ENCODE peak calls at places on chromosome 11, in six cellular contexts. Y, U, B, S, V and N are unnamed samples.

GRCh38 chr11:129846508-129847335 is 31.1 kb downstream of the TMEM45B start:
- DNase-seq in V (no peak), Y (no peak), S (no peak), U (peak), B (peak), N (no peak)

GRCh38 chr11:120575461-120575860 is 63.9 kb downstream of the GRIK4 start:
- DNase-seq in S (no peak), V (no peak), Y (no peak), B (no peak), U (no peak), N (no peak)

GRCh38 chr11:111849631-111850030 is 21.8 kb downstream of the ALG9 start:
- DNase-seq in B (no peak), S (no peak), V (no peak), U (no peak), Y (no peak), N (no peak)

GRCh38 chr11:122796128-122796717 is 42.1 kb upstream of the CRTAM start:
- DNase-seq in V (peak), S (peak), B (peak), Y (peak), U (no peak), N (peak)

GRCh38 chr11:90332415-90332814 is 109.6 kb upstream of the CHORDC1 start:
- DNase-seq in B (no peak), Y (no peak), V (no peak), U (no peak), S (no peak), N (no peak)

GRCh38 chr11:40384991-40385390 is 1074.5 kb downstream of the LRRC4C start:
- DNase-seq in B (no peak), V (no peak), Y (no peak), U (no peak), S (no peak), N (no peak)

GRCh38 chr11:13691296-13691899 is 22.9 kb downstream of the FAR1 start:
- DNase-seq in V (no peak), Y (no peak), U (no peak), B (no peak), S (no peak), N (no peak)

GRCh38 chr11:15865212-15865987 is 490.9 kb downstream of the SOX6 start:
- DNase-seq in Y (no peak), V (no peak), U (no peak), S (no peak), B (no peak), N (no peak)

GRCh38 chr11:116499396-116500001 is 273.3 kb downstream of the BUD13 start:
- DNase-seq in U (no peak), Y (peak), V (peak), B (peak), S (peak), N (peak)

GRCh38 chr11:723120-723883 is 17.3 kb downstream of the EPS8L2 start:
- DNase-seq in S (peak), B (peak), U (no peak), V (no peak), Y (no peak), N (no peak)

GRCh38 chr11:48002565-48002964 is 22.2 kb downstream of the PTPRJ start:
- DNase-seq in Y (no peak), S (no peak), B (no peak), U (no peak), V (no peak), N (no peak)

GRCh38 chr11:76919467-76919866 is 58.7 kb downstream of the ACER3 start:
- DNase-seq in V (no peak), Y (no peak), S (no peak), B (no peak), U (no peak), N (no peak)

GRCh38 chr11:82007536-82007935 is 726.1 kb downstream of the FAM181B start:
- DNase-seq in U (no peak), S (no peak), V (no peak), Y (no peak), B (no peak), N (no peak)

GRCh38 chr11:47269829-47270305 is at the start of gene MADD:
- DNase-seq in U (peak), S (peak), V (no peak), Y (peak), B (peak), N (peak)

GRCh38 chr11:129856036-129856435 is 39.3 kb downstream of the NFRKB start:
- DNase-seq in V (no peak), Y (no peak), S (no peak), B (no peak), U (no peak), N (no peak)

GRCh38 chr11:48148749-48149148 is 67.9 kb upstream of the OR4B1 start:
- DNase-seq in Y (no peak), U (no peak), S (no peak), V (no peak), B (no peak), N (no peak)

GRCh38 chr11:10139656-10140055 is 154.4 kb downstream of the SBF2 start:
- DNase-seq in S (no peak), Y (no peak), B (no peak), V (no peak), U (no peak), N (no peak)

GRCh38 chr11:119905162-119905561 is 176.2 kb upstream of the NECTIN1 start:
- DNase-seq in U (no peak), Y (no peak), B (no peak), S (no peak), V (no peak), N (no peak)

GRCh38 chr11:91188484-91188883 is 965.6 kb upstream of the CHORDC1 start:
- DNase-seq in V (no peak), B (no peak), U (no peak), S (no peak), Y (no peak), N (no peak)

GRCh38 chr11:118533769-118534729 is 3.1 kb downstream of the TMEM25 start:
- DNase-seq in U (no peak), V (no peak), Y (no peak), S (peak), B (peak), N (no peak)

GRCh38 chr11:23310276-23310675 is 450.0 kb upstream of the CCDC179 start:
- DNase-seq in S (no peak), V (no peak), U (no peak), Y (no peak), B (no peak), N (no peak)

GRCh38 chr11:14672635-14673034 is 29.0 kb downstream of the PDE3B start:
- DNase-seq in Y (no peak), V (no peak), U (no peak), B (no peak), S (no peak), N (no peak)

GRCh38 chr11:130148927-130149326 is 10.7 kb upstream of the ST14 start:
- DNase-seq in V (no peak), U (no peak), Y (no peak), S (no peak), B (no peak), N (no peak)

DNA sequence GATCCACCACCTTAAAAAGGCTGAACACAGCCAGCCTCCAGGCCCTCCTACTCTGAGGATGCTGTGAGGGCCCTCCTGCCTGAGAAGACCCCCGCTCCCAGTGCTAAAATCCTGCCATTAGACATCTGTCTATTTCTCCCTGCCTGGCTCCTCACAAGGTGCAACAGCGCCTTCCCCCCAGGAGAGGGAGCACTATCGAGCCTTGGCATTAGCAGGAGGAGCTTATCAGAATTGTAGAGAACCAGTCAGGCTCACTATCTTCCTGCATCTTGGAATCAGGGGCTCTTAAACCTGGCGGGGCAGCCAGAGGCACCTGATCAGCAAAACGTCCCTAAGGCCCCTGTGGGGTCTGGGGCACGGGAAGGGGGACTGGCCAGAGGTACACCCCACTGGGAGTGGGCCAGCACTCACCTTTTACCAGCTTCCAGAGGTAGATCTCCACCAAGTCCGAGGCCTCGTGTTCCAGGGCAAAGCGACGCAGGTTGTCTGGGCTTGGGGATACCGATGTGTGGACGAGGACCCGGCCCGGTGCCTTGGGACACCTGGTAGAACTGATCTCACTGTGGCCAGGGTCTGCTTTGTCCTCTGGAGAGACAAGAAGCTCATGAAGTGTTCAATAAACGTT is 28.7 kb downstream of the CHRDL2 start:
- DNase-seq in Y (peak), U (no peak), B (peak), S (peak), V (peak), N (peak)
- TF ChIP-seq TAF1 in Y (no peak), U (no peak), B (no peak), S (no peak), V (peak), N (no peak)

GRCh38 chr11:64251986-64252837 is 882 bp downstream of the PLCB3 start:
- DNase-seq in S (peak), B (no peak), Y (no peak), V (peak), U (no peak), N (peak)
- TF ChIP-seq POLR2AphosphoS5 in S (peak), B (no peak), Y (no peak), V (no peak), U (no peak), N (no peak)

GRCh38 chr11:59142530-59143507 is at the start of gene FAM111A:
- DNase-seq in V (peak), S (peak), B (peak), Y (peak), U (peak), N (peak)
- TF ChIP-seq POLR2A in V (no peak), S (peak), B (peak), Y (no peak), U (peak), N (peak)

GRCh38 chr11:6406370-6406769 is 12.5 kb downstream of the APBB1 start:
- DNase-seq in Y (no peak), S (no peak), V (no peak), B (no peak), U (no peak), N (no peak)

GRCh38 chr11:6404341-6405038 is 14.2 kb downstream of the SMPD1 start:
- DNase-seq in V (no peak), U (no peak), B (no peak), Y (no peak), S (no peak), N (no peak)

GRCh38 chr11:6405039-6405667 is 13.7 kb downstream of the APBB1 start:
- DNase-seq in U (no peak), V (peak), Y (no peak), S (no peak), B (no peak), N (no peak)

GRCh38 chr11:6403539-6403938 is 13.3 kb downstream of the SMPD1 start:
- DNase-seq in V (no peak), Y (no peak), B (no peak), U (no peak), S (no peak), N (no peak)

GRCh38 chr11:6405837-6406236 is 13.1 kb downstream of the APBB1 start:
- DNase-seq in U (no peak), B (no peak), Y (no peak), V (no peak), S (no peak), N (no peak)
- TF ChIP-seq TAF1 in U (no peak), B (no peak), Y (no peak), V (no peak), S (no peak), N (no peak)

GRCh38 chr11:64356498-64357411 is 2.2 kb upstream of the RPS6KA4 start:
- DNase-seq in Y (peak), V (peak), S (peak), B (peak), U (no peak), N (no peak)

GRCh38 chr11:64358907-64359711 is at the start of gene RPS6KA4:
- DNase-seq in V (peak), U (no peak), Y (peak), S (peak), B (no peak), N (peak)

GRCh38 chr11:64357446-64357845 is 1.5 kb upstream of the RPS6KA4 start:
- DNase-seq in U (no peak), S (no peak), Y (no peak), B (no peak), V (no peak), N (no peak)

GRCh38 chr11:64358536-64358906 is 441 bp upstream of the RPS6KA4 start:
- DNase-seq in Y (no peak), B (no peak), S (no peak), V (no peak), U (no peak), N (peak)

GRCh38 chr11:64357904-64358535 is 942 bp upstream of the RPS6KA4 start:
- DNase-seq in S (peak), Y (peak), B (peak), U (no peak), V (peak), N (peak)
- TF ChIP-seq POLR2AphosphoS5 in S (no peak), Y (no peak), B (no peak), U (no peak), V (no peak), N (no peak)

GRCh38 chr11:67006029-67006884 is 16.7 kb upstream of the SYT12 start:
- DNase-seq in V (peak), U (no peak), S (peak), B (peak), Y (peak), N (no peak)
- TF ChIP-seq POLR2A in V (peak), U (no peak), S (no peak), B (no peak), Y (no peak), N (no peak)

DNA sequence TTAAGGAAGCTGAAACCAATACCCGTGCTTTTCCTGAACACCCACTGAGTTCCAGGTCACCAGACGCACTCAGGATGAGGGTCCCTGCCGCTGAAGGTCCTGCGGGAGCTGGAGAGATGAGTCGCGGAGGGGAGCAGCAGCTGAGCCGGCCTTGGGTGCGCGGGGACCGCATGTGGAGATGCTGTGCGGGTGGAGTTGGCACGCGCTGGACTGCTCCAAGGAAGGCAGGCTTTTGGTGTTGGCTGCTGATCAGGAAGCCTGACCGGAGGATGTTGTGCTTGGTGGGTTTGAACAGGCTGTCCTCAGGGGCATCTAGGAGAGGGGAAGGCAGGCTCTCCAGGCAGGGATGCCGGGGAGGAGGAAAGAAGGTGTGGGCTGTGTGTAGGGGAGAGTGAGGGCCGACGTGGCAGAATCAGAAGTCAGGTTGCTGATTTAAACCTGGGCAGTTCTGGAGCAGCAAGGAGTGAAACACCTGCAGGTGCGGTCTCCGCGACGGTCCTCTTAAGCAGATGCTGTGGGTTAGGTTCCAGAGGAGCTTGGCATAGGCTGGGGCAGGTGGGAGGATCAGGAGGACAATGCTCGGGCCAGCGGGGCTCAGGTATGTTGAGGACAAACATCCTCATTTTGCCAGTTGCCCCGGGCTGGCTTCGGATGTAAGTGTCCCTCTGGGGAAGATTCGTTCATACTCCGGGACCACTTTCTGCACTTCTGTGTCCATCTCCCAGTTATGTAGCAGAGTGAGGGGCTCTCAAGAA is 197.5 kb upstream of the B3GAT1 start:
- DNase-seq in B (no peak), S (no peak), V (peak), U (no peak), Y (no peak), N (no peak)
- TF ChIP-seq TAF1 in B (no peak), S (no peak), V (no peak), U (no peak), Y (no peak), N (no peak)

GRCh38 chr11:61652135-61652534 is 28.1 kb upstream of the DAGLA start:
- DNase-seq in U (no peak), Y (no peak), S (no peak), V (no peak), B (no peak), N (no peak)
- TF ChIP-seq POLR2AphosphoS5 in U (no peak), Y (no peak), S (no peak), V (no peak), B (no peak), N (no peak)